ENCODE peak calls at places on chromosomes 16 and 17, in ten cellular contexts. T is foreskin fibroblast; A is caudate nucleus; M is esophagus squamous epithelium; Y is fibroblast of mammary gland; W is stimulated activated CD4-positive, alpha-beta T cell treated with anti-CD3 and anti-CD28 coated beads, TNF-alpha, amount 100 ng/mL, for 48 hours; F is nephron progenitor cell; H is mucosa of gallbladder; D is cardiac fibroblast; K is dorsolateral prefrontal cortex. S is an unnamed sample.

GRCh38 chr17:81519284-81520020 is 6.9 kb upstream of the ACTG1 start:
- DNase-seq in A (no peak), D (no peak), W (no peak), F (peak), H (no peak), M (no peak), T (peak), K (no peak), Y (no peak), S (no peak)

GRCh38 chr17:63786961-63787711 is 13.2 kb downstream of the DDX42 start:
- DNase-seq in Y (no peak), T (no peak), W (no peak), K (no peak), M (no peak), A (no peak), F (no peak), D (no peak), H (no peak), S (no peak)

GRCh38 chr16:89923640-89924297 is 627 bp downstream of the TUBB3 start:
- DNase-seq in F (peak), A (no peak), W (no peak), T (no peak), D (no peak), M (no peak), Y (no peak), K (no peak), H (no peak), S (no peak)

GRCh38 chr17:1227917-1228751 is 42.1 kb upstream of the BHLHA9 start:
- DNase-seq in T (no peak), K (no peak), F (peak), D (no peak), M (no peak), H (no peak), W (no peak), A (no peak), Y (no peak), S (peak)

GRCh38 chr17:1110844-1111598 is 68.8 kb downstream of the ABR start:
- DNase-seq in H (peak), K (no peak), F (no peak), W (no peak), D (peak), T (peak), M (no peak), Y (peak), A (no peak), S (no peak)

GRCh38 chr17:5854871-5855554 is 215.2 kb upstream of the WSCD1 start:
- DNase-seq in K (no peak), F (no peak), H (no peak), A (no peak), Y (no peak), M (no peak), W (no peak), T (peak), D (no peak), S (no peak)

GRCh38 chr17:78716292-78716691 is 65.8 kb downstream of the CYTH1 start:
- DNase-seq in H (no peak), A (no peak), T (no peak), Y (no peak), M (no peak), D (no peak), F (no peak), K (no peak), W (no peak), S (no peak)

GRCh38 chr17:55706808-55707773 is 15.6 kb downstream of the TMEM100 start:
- DNase-seq in F (no peak), T (no peak), H (no peak), D (no peak), Y (no peak), M (no peak), K (no peak), A (no peak), W (no peak), S (no peak)

GRCh38 chr16:46629331-46629843 is 8.2 kb upstream of the SHCBP1 start:
- DNase-seq in A (no peak), Y (peak), T (peak), D (peak), W (no peak), M (no peak), F (no peak), K (no peak), H (no peak), S (no peak)

GRCh38 chr16:67672306-67672705 is 5.7 kb downstream of the C16orf86 start:
- DNase-seq in H (no peak), A (no peak), F (no peak), W (no peak), K (no peak), D (no peak), T (no peak), M (no peak), Y (no peak), S (no peak)

GRCh38 chr17:17479209-17479608 is 2.4 kb downstream of the MED9 start:
- DNase-seq in D (peak), F (no peak), H (no peak), M (no peak), A (no peak), T (no peak), K (no peak), Y (peak), W (no peak), S (no peak)

GRCh38 chr17:32536736-32537646 is 50.2 kb downstream of the CDK5R1 start:
- DNase-seq in F (no peak), H (no peak), W (no peak), D (peak), Y (peak), M (no peak), A (no peak), T (peak), K (no peak), S (no peak)

GRCh38 chr16:10511829-10512228 is 68.6 kb downstream of the EMP2 start:
- DNase-seq in T (no peak), Y (no peak), M (no peak), K (no peak), D (no peak), A (no peak), F (no peak), H (no peak), W (peak), S (no peak)

GRCh38 chr16:84715854-84716253 is 16.1 kb downstream of the USP10 start:
- DNase-seq in A (no peak), H (no peak), M (no peak), W (no peak), F (no peak), T (no peak), D (no peak), Y (no peak), K (no peak), S (no peak)

S was measured in Ammon's horn.